ENCODE peak calls at places on chromosomes 13 and 19, in eight cellular contexts. L is uterus; T is stimulated activated CD4-positive, alpha-beta T cell treated with anti-CD3 and anti-CD28 coated beads, Interleukin-1b, Interleukin-23, amount 100 ng/mL, for 1 hour; Q is endothelial cell of umbilical vein; D is RPMI8226; O is Panc1; C is AG08396; V is dorsolateral prefrontal cortex. M is an unnamed sample.

GRCh38 chr13:96082640-96083039 is 7.3 kb upstream of the HS6ST3 start:
- DNase-seq in Q (peak; percentile 41), T (no peak), V (no peak), L (no peak), C (no peak), O (no peak), D (no peak), M (no peak)

GRCh38 chr19:35521124-35521743 is 6.9 kb downstream of the SBSN start:
- DNase-seq in L (no peak), O (no peak), Q (no peak), V (no peak), T (no peak), C (no peak), D (no peak), M (no peak)

GRCh38 chr13:79972066-79972569 is 368.8 kb downstream of the SPRY2 start:
- DNase-seq in T (no peak), C (no peak), D (no peak), Q (no peak), V (no peak), O (no peak), L (no peak), M (no peak)

GRCh38 chr13:26950968-26951367 is 190.4 kb upstream of the GPR12 start:
- DNase-seq in V (no peak), L (no peak), T (no peak), Q (no peak), O (no peak), C (no peak), D (no peak), M (no peak)

GRCh38 chr13:21033866-21034601 is 27.4 kb downstream of the LATS2 start:
- DNase-seq in Q (no peak), C (peak; percentile 45), T (no peak), L (no peak), O (no peak), V (no peak), D (no peak), M (peak; percentile 59)

GRCh38 chr13:24693862-24694471 is 13.8 kb downstream of the ATP12A start:
- DNase-seq in D (peak; percentile 69), C (peak; percentile 73), L (no peak), V (no peak), Q (peak; percentile 47), T (no peak), O (no peak), M (peak; percentile 52)

GRCh38 chr13:65892859-65893258 is 1337.3 kb downstream of the PCDH9 start:
- DNase-seq in D (no peak), O (no peak), Q (peak; percentile 86), V (no peak), T (no peak), C (no peak), L (no peak), M (no peak)

GRCh38 chr19:8585057-8585893 is 8.0 kb upstream of the MYO1F start:
- DNase-seq in V (no peak), L (no peak), O (no peak), C (no peak), Q (no peak), D (no peak), T (no peak), M (no peak)

GRCh38 chr13:23674795-23675640 is 104.8 kb downstream of the TNFRSF19 start:
- DNase-seq in L (no peak), O (peak; percentile 78), C (peak; percentile 74), Q (no peak), V (no peak), T (no peak), D (no peak), M (no peak)

GRCh38 chr19:38512277-38512676 is 78.8 kb downstream of the RYR1 start:
- DNase-seq in Q (no peak), O (no peak), T (no peak), D (no peak), L (no peak), C (no peak), V (no peak), M (no peak)

GRCh38 chr13:96984061-96984508 is 10.2 kb downstream of the OXGR1 start:
- DNase-seq in V (no peak), L (no peak), O (no peak), T (no peak), Q (peak; percentile 75), C (no peak), D (peak; percentile 79), M (no peak)

GRCh38 chr13:99421758-99422555 is 79.3 kb upstream of the TM9SF2 start:
- DNase-seq in T (no peak), D (peak; percentile 54), L (no peak), V (no peak), C (no peak), Q (no peak), O (no peak), M (no peak)

GRCh38 chr13:27006519-27007161 is 165.0 kb downstream of the USP12 start:
- DNase-seq in O (no peak), C (peak; percentile 44), D (no peak), Q (no peak), V (peak; percentile 71), T (no peak), L (no peak), M (peak; percentile 77)

GRCh38 chr19:920051-920857 is 3.1 kb downstream of the KISS1R start:
- DNase-seq in D (peak; percentile 92), O (no peak), V (no peak), Q (no peak), C (no peak), L (no peak), T (peak; percentile 40), M (no peak)

GRCh38 chr19:54660967-54661366 is 1.8 kb upstream of the LILRB4 start:
- DNase-seq in C (no peak), L (no peak), T (no peak), V (no peak), Q (no peak), O (no peak), D (peak; percentile 54), M (no peak)

M was measured in AG20443.